ENCODE peak calls at places on chromosomes 12 and 14, in ten cellular contexts. M is tibial nerve; J is G401; F is omental fat pad; U is astrocyte of the spinal cord; N is stimulated activated effector memory CD8-positive, alpha-beta T cell treated with anti-CD3 and anti-CD28 coated beads, Interleukin-12 subunit alpha, Interleukin-12 subunit beta, amount 100 ng/mL, for 72 hours; L is cerebellar cortex; Z is hypothalamus; C is activated T-helper 9 cell treated with anti-CD3 and anti-CD28 coated beads, Interleukin-2, amount 50 U/mL, for 16 hours; I is stimulated activated naive CD8-positive, alpha-beta T cell treated with anti-CD3 and anti-CD28 coated beads, Interleukin-15, Interleukin-2, amounts not matched to agents 100 U/mL and 50 U/mL, for 24 hours. Y is an unnamed sample.
A peak's percentile ranks its signal among the peaks of the same experiment; 100 is the strongest.

GRCh38 chr12:67649165-67650126 is 901 bp downstream of the DYRK2 start:
- DNase-seq in I (peak; percentile 52), L (no peak), F (no peak), U (peak; percentile 14), C (peak; percentile 31), Z (peak; percentile 16), M (no peak), J (peak; percentile 10), N (peak; percentile 75), Y (peak; percentile 71)

GRCh38 chr12:57106021-57106708 is 5.0 kb downstream of the STAT6 start:
- DNase-seq in F (no peak), C (no peak), N (no peak), J (no peak), U (no peak), M (no peak), L (no peak), I (no peak), Z (no peak), Y (no peak)

GRCh38 chr14:106586098-106586704 is 1059.8 kb downstream of the TMEM121 start:
- DNase-seq in F (no peak), L (peak; percentile 18), M (peak; percentile 7), Z (no peak), U (no peak), I (peak; percentile 82), N (peak; percentile 85), J (no peak), C (peak; percentile 47), Y (no peak)

GRCh38 chr12:6280053-6280469 is 30.4 kb upstream of the PLEKHG6 start:
- DNase-seq in L (no peak), I (no peak), C (no peak), N (no peak), M (peak; percentile 54), J (no peak), Z (no peak), U (peak; percentile 86), F (no peak), Y (peak; percentile 49)

GRCh38 chr12:9066183-9066623 is 49.5 kb downstream of the A2M start:
- DNase-seq in L (no peak), N (no peak), J (no peak), C (no peak), U (no peak), I (no peak), Z (no peak), M (no peak), F (no peak), Y (no peak)

GRCh38 chr14:24941719-24942118 is 108.2 kb downstream of the STXBP6 start:
- DNase-seq in L (no peak), C (no peak), F (no peak), M (no peak), Z (no peak), J (no peak), I (no peak), N (no peak), U (no peak), Y (no peak)

GRCh38 chr14:20732950-20733650 is 12.6 kb upstream of the EDDM3A start:
- DNase-seq in C (no peak), J (no peak), F (no peak), Z (no peak), M (no peak), I (no peak), N (no peak), U (no peak), L (no peak), Y (no peak)

GRCh38 chr14:101721951-101722661 is 39.4 kb upstream of the PPP2R5C start:
- DNase-seq in Z (no peak), N (peak; percentile 81), J (no peak), U (peak; percentile 50), F (no peak), L (no peak), M (no peak), I (peak; percentile 71), C (peak; percentile 49), Y (no peak)